ENCODE peak calls at places on chromosomes 5 and 9, in four cellular contexts. R is AG09309, U is astrocyte of the spinal cord, Z is A549. Q is an unnamed sample.

GRCh38 chr5:143752165-143752564 is 59.8 kb upstream of the HMHB1 start:
- DNase-seq in R (no peak), U (no peak), Z (no peak), Q (no peak)

GRCh38 chr5:77239126-77239741 is 28.8 kb downstream of the PDE8B start:
- DNase-seq in R (no peak), U (peak), Z (peak), Q (no peak)

GRCh38 chr9:129323999-129324553 is 146.0 kb upstream of the IER5L start:
- DNase-seq in R (no peak), U (no peak), Z (no peak), Q (no peak)

GRCh38 chr5:149367249-149367971 is 9.6 kb downstream of the PCYOX1L start:
- DNase-seq in R (no peak), U (peak), Z (peak), Q (no peak)

GRCh38 chr5:135139397-135140134 is 105.5 kb upstream of the PITX1 start:
- DNase-seq in R (peak), U (peak), Z (peak), Q (peak)

GRCh38 chr5:72036951-72037350 is 70.3 kb upstream of the MAP1B start:
- DNase-seq in R (no peak), U (no peak), Z (no peak), Q (no peak)

GRCh38 chr5:150181766-150182545 is 7.9 kb upstream of the SLC6A7 start:
- DNase-seq in R (no peak), U (no peak), Z (no peak), Q (no peak)

GRCh38 chr5:132376694-132377641 is 7.5 kb downstream of the SLC22A5 start:
- DNase-seq in R (no peak), U (no peak), Z (no peak), Q (no peak)

DNA sequence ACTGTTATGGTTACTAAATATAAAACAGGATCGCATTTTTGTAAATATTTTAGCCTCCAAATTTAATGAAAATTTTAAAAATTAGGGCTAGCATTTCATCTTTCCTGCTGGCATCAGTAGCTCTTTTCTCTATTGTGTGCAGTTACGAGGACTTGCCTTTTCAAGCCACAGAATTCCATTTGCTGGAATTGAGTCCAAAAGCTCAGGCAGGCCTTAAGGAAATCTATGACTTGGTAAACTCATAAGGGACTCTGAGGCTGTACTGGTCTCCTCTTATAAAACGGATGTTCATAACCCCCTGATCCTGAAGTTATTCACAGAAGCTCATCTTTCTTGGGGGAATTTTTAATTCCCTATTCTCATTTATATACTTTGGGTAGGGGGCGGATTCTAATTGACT is 23.5 kb downstream of the ANKRA2 start:
- DNase-seq in R (no peak), U (peak), Z (no peak), Q (no peak)
- H3K4me3 ChIP-seq in R (no peak), U (no peak), Z (no peak), Q (no peak)

GRCh38 chr5:64384761-64385160 is 121.1 kb upstream of the RGS7BP start:
- DNase-seq in R (no peak), U (peak), Z (no peak), Q (peak)
- TF ChIP-seq CTCF in R (no peak), U (no peak), Z (no peak), Q (peak)

GRCh38 chr5:59188415-59189225 is 605.7 kb downstream of the RAB3C start:
- DNase-seq in R (no peak), U (peak), Z (peak), Q (no peak)
- H3K4me3 ChIP-seq in R (no peak), U (no peak), Z (peak), Q (peak)

GRCh38 chr9:91655664-91656063 is 232.0 kb upstream of the NFIL3 start:
- DNase-seq in R (no peak), U (no peak), Z (no peak), Q (no peak)

GRCh38 chr9:91660295-91660589 is 236.6 kb upstream of the NFIL3 start:
- DNase-seq in R (no peak), U (no peak), Z (no peak), Q (no peak)

GRCh38 chr9:91657501-91657900 is 233.9 kb upstream of the NFIL3 start:
- DNase-seq in R (no peak), U (no peak), Z (no peak), Q (no peak)

GRCh38 chr9:91658513-91659105 is 235.0 kb upstream of the NFIL3 start:
- DNase-seq in R (no peak), U (no peak), Z (no peak), Q (no peak)

DNA sequence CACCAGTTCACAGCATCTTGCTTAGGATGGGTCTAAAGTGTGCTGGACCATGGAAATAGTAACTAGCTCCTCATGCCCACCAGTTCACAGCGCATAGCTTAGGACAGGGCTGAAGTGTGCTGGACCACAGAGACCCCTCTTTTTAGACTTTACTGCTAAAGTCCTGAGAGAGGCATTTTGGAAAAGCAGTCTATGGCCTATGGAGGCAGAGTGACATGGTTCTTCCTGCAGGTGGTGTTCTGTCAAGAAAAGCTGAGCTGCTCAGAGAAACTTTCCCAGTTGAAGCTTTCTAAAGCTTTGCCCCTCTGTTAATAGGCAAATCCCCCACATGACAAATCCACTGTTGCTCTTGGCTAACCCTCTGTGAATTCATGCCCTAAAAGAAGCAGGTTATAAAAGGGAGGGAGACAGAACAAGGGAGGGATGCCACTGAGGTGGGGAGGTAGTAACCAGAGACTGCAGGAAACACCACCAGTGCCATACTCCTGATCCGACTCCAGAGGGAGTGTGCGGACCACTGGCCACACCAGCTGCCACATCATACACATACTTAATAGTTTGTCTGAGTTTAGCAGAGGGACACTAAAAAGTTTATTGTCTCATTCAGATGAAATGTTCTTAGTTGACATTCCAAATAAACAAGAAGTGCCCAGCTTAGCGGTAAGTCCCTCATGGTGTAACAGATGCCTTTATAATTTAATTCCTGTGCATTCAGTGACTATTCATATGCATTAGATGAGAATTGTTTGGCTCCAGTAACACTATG is 236.1 kb upstream of the NFIL3 start:
- DNase-seq in R (no peak), U (peak), Z (peak), Q (no peak)
- TF ChIP-seq CTCF in R (peak), U (peak), Z (peak), Q (peak)

GRCh38 chr5:138467711-138468132 is 2.4 kb downstream of the EGR1 start:
- DNase-seq in R (peak), U (no peak), Z (no peak), Q (no peak)

GRCh38 chr5:138466058-138466899 is 1.0 kb downstream of the EGR1 start:
- DNase-seq in R (peak), U (peak), Z (no peak), Q (no peak)

GRCh38 chr5:138465288-138466057 is at the start of gene EGR1:
- DNase-seq in R (peak), U (peak), Z (peak), Q (peak)

GRCh38 chr5:138468133-138468965 is 3.1 kb downstream of the EGR1 start:
- DNase-seq in R (peak), U (peak), Z (no peak), Q (no peak)

GRCh38 chr5:138466900-138467710 is 1.8 kb downstream of the EGR1 start:
- DNase-seq in R (peak), U (peak), Z (no peak), Q (no peak)
- H3K4me3 ChIP-seq in R (peak), U (peak), Z (no peak), Q (peak)

DNA sequence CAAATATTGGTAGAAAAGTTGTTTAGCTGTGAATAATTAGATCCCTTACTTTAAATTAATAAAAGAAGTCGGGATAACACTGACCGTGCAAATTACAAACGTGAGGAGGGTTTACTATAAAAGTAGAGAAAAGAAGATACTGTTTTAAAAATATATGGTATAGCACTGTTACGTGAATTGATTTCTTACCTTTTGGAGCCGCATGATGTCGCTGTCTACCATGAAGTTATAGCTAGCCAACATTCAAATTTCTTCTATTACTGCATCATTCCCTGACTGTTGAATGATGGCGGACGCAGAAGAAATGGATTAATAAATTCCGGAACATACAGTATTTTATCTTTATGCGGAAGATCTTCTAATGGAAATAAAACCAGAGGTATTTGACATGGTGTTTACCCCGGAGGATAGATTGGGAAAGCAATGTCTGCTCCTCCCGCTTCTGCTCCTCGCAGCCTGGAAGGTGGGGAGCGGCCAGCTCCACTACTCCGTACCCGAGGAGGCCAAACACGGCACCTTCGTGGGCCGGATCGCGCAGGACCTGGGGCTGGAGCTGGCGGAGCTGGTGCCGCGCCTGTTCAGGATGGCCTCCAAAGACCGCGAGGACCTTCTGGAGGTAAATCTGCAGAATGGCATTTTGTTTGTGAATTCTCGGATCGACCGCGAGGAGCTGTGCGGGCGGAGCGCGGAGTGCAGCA is at the start of gene PCDHA6:
- DNase-seq in R (no peak), U (no peak), Z (no peak), Q (no peak)
- TF ChIP-seq CTCF in R (peak), U (peak), Z (no peak), Q (peak)